ENCODE peak calls at places on chromosomes 16 and 17, in eight cellular contexts. G is H1, Q is esophagus muscularis mucosa, H is Panc1, Z is stomach, Y is sigmoid colon, C is transverse colon, P is HCT116. A is an unnamed sample.

GRCh38 chr16:10741844-10742243 is 1.8 kb upstream of the NUBP1 start:
- DNase-seq in P (no peak), Q (no peak), C (peak), Z (peak), H (no peak), Y (peak), G (no peak), A (no peak)

GRCh38 chr17:30095507-30096244 is 20.9 kb upstream of the NSRP1 start:
- DNase-seq in H (peak), Z (no peak), C (no peak), Q (peak), Y (no peak), P (peak), G (no peak), A (no peak)

GRCh38 chr17:33667052-33667509 is 374.0 kb upstream of the ASIC2 start:
- DNase-seq in Z (no peak), G (no peak), C (no peak), H (no peak), P (no peak), Y (no peak), Q (no peak), A (no peak)

GRCh38 chr17:80099291-80100034 is 1.9 kb upstream of the GAA start:
- DNase-seq in Q (no peak), C (no peak), H (no peak), Y (no peak), P (no peak), Z (no peak), G (peak), A (no peak)

GRCh38 chr16:72989203-72989991 is 58.5 kb downstream of the ZFHX3 start:
- DNase-seq in G (no peak), Z (no peak), Y (peak), C (no peak), Q (no peak), H (no peak), P (peak), A (no peak)

GRCh38 chr16:53064179-53064578 is 9.4 kb downstream of the CHD9 start:
- DNase-seq in G (no peak), Z (no peak), C (no peak), Q (no peak), P (no peak), Y (no peak), H (no peak), A (no peak)

GRCh38 chr16:87897563-87898505 is 28.5 kb upstream of the SLC7A5 start:
- DNase-seq in Y (no peak), Z (no peak), H (no peak), C (no peak), G (no peak), Q (no peak), P (no peak), A (no peak)

GRCh38 chr17:43406676-43407645 is 8.2 kb downstream of the ARL4D start:
- DNase-seq in P (no peak), C (no peak), G (no peak), Q (no peak), Y (no peak), H (no peak), Z (no peak), A (no peak)

GRCh38 chr17:55356440-55357328 is 65.0 kb downstream of the MMD start:
- DNase-seq in Q (no peak), G (peak), C (peak), H (peak), Z (peak), P (peak), Y (peak), A (peak)

GRCh38 chr17:76182016-76182764 is 41.1 kb upstream of the FOXJ1 start:
- DNase-seq in Y (peak), H (peak), Z (peak), Q (peak), C (peak), G (peak), P (peak), A (no peak)

GRCh38 chr17:43905400-43905984 is 1.8 kb downstream of the MPP2 start:
- DNase-seq in C (no peak), Y (no peak), Q (no peak), H (no peak), G (peak), Z (no peak), P (no peak), A (no peak)

GRCh38 chr16:12406158-12406557 is 397.5 kb downstream of the CPPED1 start:
- DNase-seq in H (no peak), Y (no peak), P (no peak), G (no peak), Q (no peak), Z (no peak), C (no peak), A (no peak)

GRCh38 chr16:73064227-73064995 is 16.5 kb upstream of the ZFHX3 start:
- DNase-seq in Q (no peak), Z (no peak), H (no peak), G (peak), P (no peak), C (no peak), Y (peak), A (no peak)

GRCh38 chr17:43874293-43874692 is 27.3 kb downstream of the CD300LG start:
- DNase-seq in H (no peak), C (peak), P (no peak), Y (no peak), Z (peak), G (no peak), Q (no peak), A (no peak)

GRCh38 chr17:78532922-78533640 is 44.1 kb downstream of the DNAH17 start:
- DNase-seq in Z (no peak), P (peak), G (no peak), H (no peak), Y (no peak), Q (no peak), C (no peak), A (no peak)

GRCh38 chr17:68205251-68205807 is 42.5 kb upstream of the AMZ2 start:
- DNase-seq in P (peak), Y (peak), Z (peak), H (peak), C (peak), G (peak), Q (peak), A (no peak)

GRCh38 chr16:12486386-12486785 is 317.3 kb downstream of the CPPED1 start:
- DNase-seq in Z (no peak), H (no peak), Q (no peak), Y (no peak), P (no peak), G (no peak), C (no peak), A (no peak)

GRCh38 chr16:89564476-89565255 is 4.2 kb downstream of the RPL13 start:
- DNase-seq in Z (no peak), Q (no peak), Y (no peak), G (peak), H (no peak), C (peak), P (no peak), A (no peak)

GRCh38 chr17:72609501-72609900 is 483.0 kb downstream of the SLC39A11 start:
- DNase-seq in Q (no peak), C (peak), Z (peak), G (no peak), H (no peak), Y (no peak), P (peak), A (no peak)

GRCh38 chr16:54936086-54936978 is 5.7 kb downstream of the IRX5 start:
- DNase-seq in H (no peak), P (no peak), Y (no peak), Z (no peak), C (no peak), Q (peak), G (peak), A (no peak)

GRCh38 chr17:16516594-16517018 is 24.6 kb upstream of the LRRC75A start:
- DNase-seq in C (no peak), Y (no peak), Q (no peak), G (no peak), Z (no peak), P (peak), H (no peak), A (no peak)

GRCh38 chr16:89093602-89094251 is at the start of gene ACSF3:
- DNase-seq in Z (peak), C (peak), P (no peak), G (peak), Q (no peak), H (no peak), Y (peak), A (no peak)

GRCh38 chr16:81651758-81652718 is 127.1 kb upstream of the PLCG2 start:
- DNase-seq in Y (no peak), C (no peak), G (no peak), P (no peak), Z (no peak), Q (no peak), H (no peak), A (no peak)

GRCh38 chr17:1495265-1495664 is 2.8 kb upstream of the MYO1C start:
- DNase-seq in P (no peak), Y (peak), H (no peak), Q (no peak), G (no peak), Z (no peak), C (no peak), A (no peak)
- TF ChIP-seq POLR2AphosphoS5 in P (no peak), Y (peak), H (no peak), Q (peak), G (no peak), Z (peak), C (peak), A (no peak)

DNA sequence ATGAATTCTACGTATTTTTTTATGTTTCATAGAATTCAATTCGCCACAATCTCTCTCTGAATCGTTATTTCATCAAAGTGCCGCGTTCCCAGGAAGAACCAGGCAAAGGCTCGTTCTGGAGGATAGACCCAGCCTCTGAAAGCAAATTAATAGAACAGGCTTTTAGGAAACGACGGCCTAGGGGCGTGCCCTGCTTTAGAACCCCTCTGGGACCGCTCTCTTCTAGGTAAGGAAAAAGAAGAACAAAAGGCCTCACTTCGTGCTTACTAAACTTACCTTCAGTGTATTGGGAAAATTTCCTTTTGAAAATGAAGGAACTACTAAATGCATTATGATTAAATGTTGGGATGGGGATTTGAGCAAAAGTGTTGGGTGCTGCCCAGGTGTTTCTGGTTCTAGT is 63.2 kb downstream of the FOXK2 start:
- DNase-seq in C (no peak), Y (no peak), P (no peak), G (no peak), H (no peak), Z (no peak), Q (no peak), A (no peak)
- H3K27ac ChIP-seq in C (no peak), Y (no peak), P (no peak), G (no peak), H (no peak), Z (no peak), Q (peak), A (no peak)

DNA sequence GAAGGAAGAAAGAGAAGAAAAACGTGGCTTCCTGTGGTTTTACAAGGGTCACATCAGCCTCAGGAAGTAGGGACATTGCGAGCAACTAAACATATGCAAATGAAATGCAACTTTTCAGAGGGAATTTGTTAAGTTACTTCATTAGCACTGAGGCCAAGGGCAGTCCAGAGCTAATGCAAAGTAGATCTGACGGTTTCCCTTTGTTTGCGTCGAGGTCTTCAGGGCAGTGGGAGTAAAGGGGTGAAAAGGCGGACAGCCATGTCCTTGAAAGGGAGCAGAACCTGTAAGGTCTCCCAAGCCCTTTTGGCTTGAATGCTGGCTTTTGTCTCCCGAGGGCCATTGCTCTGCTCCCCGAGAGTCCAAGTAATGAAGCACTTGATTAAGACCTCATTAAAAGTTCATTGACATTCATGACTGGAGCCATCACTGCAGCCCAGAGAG is 85.0 kb downstream of the PMP22 start:
- DNase-seq in Y (no peak), H (no peak), P (no peak), G (peak), Q (peak), C (no peak), Z (no peak), A (no peak)
- TF ChIP-seq POLR2AphosphoS5 in Y (no peak), H (no peak), P (no peak), G (peak), Q (no peak), C (no peak), Z (no peak), A (no peak)

DNA sequence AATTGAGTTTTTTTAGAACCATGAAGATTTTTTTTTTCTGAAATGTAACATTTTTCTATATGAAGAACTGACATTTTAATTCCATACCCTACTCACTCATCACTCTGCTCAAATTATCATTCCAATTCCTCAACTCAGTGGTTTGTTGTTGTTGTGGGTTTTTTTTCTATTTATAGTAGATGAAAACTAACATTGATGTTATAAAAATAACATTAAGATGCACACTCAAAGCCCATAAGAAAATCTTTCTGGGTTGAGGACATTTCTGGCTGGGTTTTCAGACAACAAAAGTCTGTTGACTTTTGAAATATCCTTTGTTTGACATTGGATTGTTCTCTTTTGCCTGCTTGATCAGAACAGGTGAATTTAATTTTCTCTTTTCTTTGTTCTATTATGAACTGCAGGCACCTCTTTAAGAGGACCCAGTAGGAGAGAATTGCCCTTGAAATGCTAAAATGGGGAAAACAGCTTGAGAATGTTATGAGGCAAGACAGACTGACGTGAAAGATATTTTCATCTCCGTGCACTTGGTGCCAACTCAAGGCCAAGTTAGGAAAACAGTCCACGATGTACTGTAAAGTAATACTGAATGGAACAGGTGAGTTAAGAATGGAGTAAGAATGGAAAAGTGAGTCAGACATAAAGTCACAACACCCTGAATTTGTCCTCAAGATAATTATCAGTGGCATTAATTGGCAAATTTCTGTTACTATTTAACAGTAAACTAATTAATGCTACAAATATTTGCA is 16.1 kb upstream of the ABCA5 start:
- DNase-seq in P (no peak), Y (no peak), G (no peak), Q (no peak), H (no peak), C (no peak), Z (no peak), A (no peak)
- H3K27ac ChIP-seq in P (no peak), Y (no peak), G (no peak), Q (no peak), H (no peak), C (no peak), Z (no peak), A (no peak)

DNA sequence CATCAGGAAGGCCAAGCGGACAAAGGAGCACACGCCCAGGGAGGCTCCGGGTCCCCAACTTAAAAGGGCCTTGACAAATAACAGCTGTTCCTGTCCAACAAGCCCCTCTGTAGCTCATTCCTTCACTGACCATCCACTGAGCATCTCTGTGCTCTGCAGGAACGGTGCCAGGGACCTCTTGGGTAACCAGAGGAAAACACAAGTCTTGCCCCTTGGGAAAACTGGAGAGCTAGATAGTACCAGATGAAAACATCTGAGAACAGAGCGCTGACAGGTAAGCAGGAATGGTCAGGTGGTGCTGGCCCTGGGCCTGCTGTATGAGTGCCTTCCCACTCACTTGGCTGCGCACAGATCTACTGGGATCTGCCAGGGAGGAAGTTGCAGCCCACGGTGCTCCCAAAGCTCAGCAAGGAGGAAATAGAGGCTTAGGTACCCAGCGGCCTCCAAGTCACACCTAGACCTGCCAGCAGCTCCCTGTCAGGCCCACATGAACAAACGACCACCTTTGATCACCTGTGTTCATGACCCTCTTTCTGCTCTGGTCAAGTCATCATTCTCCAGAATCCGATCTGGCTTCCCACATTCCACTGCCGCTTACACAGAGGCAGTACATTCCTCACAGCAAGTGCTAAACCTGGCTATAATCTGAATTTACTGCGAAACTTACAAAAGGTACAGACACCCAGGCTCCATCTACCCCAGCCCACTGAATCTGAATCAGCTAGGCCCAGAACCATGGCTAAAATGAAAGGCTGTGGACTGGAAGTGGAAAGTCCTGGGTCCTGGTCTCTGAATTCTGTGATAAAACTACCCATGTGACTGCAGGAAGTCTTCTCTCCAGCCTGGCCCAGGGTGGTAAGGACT is 12.4 kb downstream of the DCAKD start:
- DNase-seq in G (no peak), P (no peak), H (no peak), Z (no peak), Q (no peak), Y (peak), C (no peak), A (no peak)
- TF ChIP-seq POLR2AphosphoS5 in G (no peak), P (no peak), H (no peak), Z (no peak), Q (no peak), Y (no peak), C (no peak), A (no peak)

GRCh38 chr17:48548687-48549621 is 4.0 kb upstream of the HOXB2 start:
- DNase-seq in Q (no peak), Y (no peak), P (no peak), C (no peak), Z (no peak), G (no peak), H (no peak), A (no peak)
- H3K27ac ChIP-seq in Q (peak), Y (peak), P (no peak), C (peak), Z (peak), G (no peak), H (peak), A (no peak)

DNA sequence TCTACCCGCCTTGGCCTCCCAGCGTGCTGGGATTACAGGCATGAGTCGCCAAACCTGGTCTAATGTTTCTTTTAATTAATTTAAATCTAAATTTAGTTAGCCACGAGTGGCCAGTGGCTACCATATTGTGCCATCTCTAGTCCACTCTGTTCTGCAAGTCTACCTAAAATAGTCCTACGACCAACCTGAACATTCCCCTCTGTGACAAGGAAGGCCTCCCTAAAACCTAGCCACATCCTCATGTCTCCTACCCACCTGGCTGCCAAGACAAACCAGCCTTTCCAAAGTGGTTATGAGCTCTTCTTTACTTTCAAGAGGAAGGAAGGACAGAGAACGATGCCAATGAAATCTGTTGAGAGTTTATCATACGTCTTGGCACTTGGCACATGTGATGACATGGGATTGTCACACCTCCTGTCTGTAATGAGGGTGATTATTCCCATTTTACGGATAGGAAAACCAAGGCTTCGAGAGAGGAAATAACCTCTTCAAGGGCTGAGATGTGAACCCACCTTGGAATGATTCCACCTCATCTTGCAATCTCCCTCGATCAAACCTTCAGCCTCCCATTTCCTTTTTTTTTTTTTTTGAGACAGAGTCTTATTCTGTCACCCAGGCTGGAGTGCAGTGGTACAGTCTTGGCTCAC is 19.7 kb downstream of the MYH11 start:
- DNase-seq in G (no peak), H (no peak), Y (peak), Z (no peak), Q (no peak), C (no peak), P (no peak), A (no peak)
- TF ChIP-seq POLR2AphosphoS5 in G (no peak), H (no peak), Y (peak), Z (no peak), Q (no peak), C (no peak), P (no peak), A (no peak)

A was measured in vagina.